ENCODE peak calls at places on chromosomes 13 and 19, in nine cellular contexts. W, X, T, K, R, L, I, E and P are unnamed samples.

GRCh38 chr13:73428137-73428536 is 369.3 kb downstream of the KLF5 start:
- DNase-seq in W (no peak), X (no peak), T (no peak), K (no peak), R (no peak), L (no peak), I (no peak), E (no peak), P (no peak)

GRCh38 chr19:7845390-7846179 is 15.6 kb downstream of the EVI5L start:
- DNase-seq in W (no peak), X (no peak), T (no peak), K (no peak), R (no peak), L (no peak), I (no peak), E (no peak), P (no peak)

GRCh38 chr13:51921790-51922740 is 60.3 kb downstream of the CCDC70 start:
- DNase-seq in W (no peak), X (no peak), T (no peak), K (no peak), R (no peak), L (no peak), I (no peak), E (no peak), P (no peak)

GRCh38 chr13:70043685-70044084 is 63.9 kb upstream of the ATXN8OS start:
- DNase-seq in W (no peak), X (no peak), T (no peak), K (no peak), R (no peak), L (no peak), I (no peak), E (no peak), P (no peak)

GRCh38 chr13:39484506-39485313 is 118.3 kb downstream of the LHFPL6 start:
- DNase-seq in W (no peak), X (no peak), T (no peak), K (no peak), R (no peak), L (no peak), I (no peak), E (no peak), P (no peak)

GRCh38 chr19:604355-604754 is 14.7 kb downstream of the HCN2 start:
- DNase-seq in W (no peak), X (no peak), T (no peak), K (no peak), R (no peak), L (no peak), I (no peak), E (no peak), P (no peak)

GRCh38 chr13:81058916-81059290 is 718.0 kb upstream of the SPRY2 start:
- DNase-seq in W (no peak), X (no peak), T (no peak), K (no peak), R (no peak), L (no peak), I (no peak), E (no peak), P (no peak)

GRCh38 chr19:30606114-30607050 is 234.2 kb downstream of the ZNF536 start:
- DNase-seq in W (no peak), X (no peak), T (peak; percentile 77), K (no peak), R (no peak), L (no peak), I (no peak), E (no peak), P (no peak)

GRCh38 chr13:110832205-110832479 is 82.7 kb downstream of the ANKRD10 start:
- DNase-seq in W (no peak), X (no peak), T (no peak), K (no peak), R (no peak), L (no peak), I (no peak), E (no peak), P (peak; percentile 37)

GRCh38 chr13:35781044-35781443 is 304.6 kb upstream of the MAB21L1 start:
- DNase-seq in W (no peak), X (no peak), T (no peak), K (no peak), R (no peak), L (no peak), I (no peak), E (no peak), P (no peak)

GRCh38 chr19:4831351-4832340 is at the start of gene TICAM1:
- DNase-seq in W (peak; percentile 84), X (peak; percentile 90), T (no peak), K (peak; percentile 62), R (peak; percentile 37), L (peak; percentile 75), I (peak; percentile 80), E (peak; percentile 71), P (no peak)

GRCh38 chr13:25659091-25659502 is 287.3 kb downstream of the ATP8A2 start:
- DNase-seq in W (no peak), X (no peak), T (no peak), K (no peak), R (no peak), L (no peak), I (peak; percentile 36), E (no peak), P (no peak)

DNA sequence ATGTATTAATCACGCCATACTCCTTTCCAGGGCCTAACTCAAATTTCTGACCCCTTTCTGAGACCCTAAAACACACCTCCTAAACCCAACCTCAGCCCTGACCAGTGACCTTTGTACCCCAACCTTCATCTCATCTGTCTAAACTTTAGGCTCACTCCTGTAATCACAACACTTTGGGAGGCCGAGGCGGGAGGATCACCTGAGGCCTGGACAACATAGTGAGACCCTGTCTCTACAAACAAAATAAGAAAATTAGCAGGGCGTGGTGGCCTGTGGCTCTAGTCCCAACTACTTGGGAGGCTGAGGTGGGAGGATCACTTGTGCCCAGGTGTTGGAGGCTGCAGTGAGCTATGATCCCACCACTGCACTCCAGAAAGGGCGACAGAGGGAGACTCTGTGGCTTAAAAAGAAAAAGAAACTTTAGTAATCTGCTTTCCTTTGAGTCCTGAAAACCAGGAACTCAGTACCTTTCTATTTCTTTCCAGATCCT is 4.7 kb downstream of the RTN2 start:
- DNase-seq in W (no peak), X (no peak), T (no peak), K (no peak), R (no peak), L (no peak), I (no peak), E (no peak), P (no peak)
- H3K4me3 ChIP-seq in W (peak overlapping the region; percentile 53), X (no peak overlapping the region), T (peak overlapping the region; percentile 65), K (peak overlapping the region; percentile 49), R (peak overlapping the region; percentile 52), L (no peak overlapping the region), I (peak overlapping the region; percentile 45), E (peak overlapping the region; percentile 78), P (peak overlapping the region; percentile 54)

DNA sequence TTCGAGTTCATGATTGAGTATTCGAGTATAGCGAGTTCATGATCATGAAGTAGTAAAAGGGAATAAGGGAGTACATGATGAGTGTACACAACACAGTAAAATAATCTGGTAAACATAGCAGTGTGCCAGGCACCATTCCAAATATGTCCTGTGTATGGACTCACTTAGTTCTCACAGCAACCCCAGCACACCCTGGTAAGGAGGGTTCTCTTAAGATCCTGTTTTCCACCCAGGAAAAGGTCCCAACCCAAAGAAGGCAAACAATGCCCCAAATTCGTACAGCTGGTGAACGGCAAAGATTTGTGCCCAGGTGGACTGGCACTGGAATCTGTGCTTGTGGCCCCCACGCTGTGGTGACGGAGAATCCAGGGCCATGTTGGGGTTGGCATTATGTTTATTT is 21.4 kb downstream of the HPN start:
- DNase-seq in W (no peak), X (no peak), T (no peak), K (no peak), R (no peak), L (no peak), I (no peak), E (no peak), P (no peak)
- TF ChIP-seq POLR2A in W (no peak), X (no peak), T (no peak), K (no peak), R (no peak), L (no peak), I (no peak), E (no peak), P (no peak)

DNA sequence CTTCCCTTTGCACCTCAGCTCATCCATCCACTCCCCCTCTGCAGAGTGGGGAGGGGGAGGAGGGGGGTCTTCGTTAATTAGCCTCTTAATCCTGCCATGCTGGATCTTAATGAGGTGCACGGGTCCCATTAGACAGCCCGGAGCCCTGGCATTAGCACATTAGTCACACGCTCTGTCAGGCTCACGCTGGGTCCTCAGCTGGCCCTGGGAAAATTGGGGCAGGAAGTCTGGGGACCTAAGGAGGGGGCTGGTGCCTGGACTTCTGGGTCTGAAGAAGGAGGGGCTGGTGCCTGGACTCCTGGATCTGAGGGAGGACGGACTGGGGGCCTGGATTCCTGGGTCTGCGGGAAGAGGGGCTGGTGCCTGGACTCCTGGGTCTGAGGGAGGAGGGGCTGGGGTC is 444 bp upstream of the NCCRP1 start:
- DNase-seq in W (no peak), X (no peak), T (no peak), K (no peak), R (no peak), L (no peak), I (no peak), E (no peak), P (no peak)
- H3K4me3 ChIP-seq in W (no peak overlapping the region), X (no peak overlapping the region), T (no peak overlapping the region), K (no peak overlapping the region), R (no peak overlapping the region), L (no peak overlapping the region), I (no peak overlapping the region), E (no peak overlapping the region), P (no peak overlapping the region)

DNA sequence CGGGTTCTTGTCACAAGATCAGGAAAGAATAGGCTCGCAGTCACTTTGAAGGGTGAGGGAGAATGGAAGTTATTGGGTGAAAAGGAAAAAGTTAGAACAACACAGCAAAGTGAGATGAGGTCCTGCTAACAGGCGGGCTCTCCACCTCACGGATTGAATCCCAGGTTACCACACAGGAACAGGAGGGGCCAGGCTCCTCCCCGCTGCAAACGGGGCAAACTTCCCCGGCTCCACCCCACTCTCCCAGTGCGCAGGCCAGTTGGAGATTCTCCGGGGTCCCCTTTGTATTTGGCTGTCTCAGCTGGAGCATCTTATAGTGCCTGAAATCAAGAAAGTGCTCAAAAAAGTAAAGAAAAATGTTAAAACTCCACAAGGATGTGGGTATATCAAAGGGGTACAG is 78.3 kb upstream of the IPO5 start:
- DNase-seq in W (no peak), X (no peak), T (no peak), K (no peak), R (no peak), L (no peak), I (no peak), E (no peak), P (no peak)
- TF ChIP-seq POLR2A in W (no peak), X (no peak), T (no peak), K (no peak), R (no peak), L (no peak), I (no peak), E (no peak), P (no peak)

GRCh38 chr13:37868691-37869505 is 674 bp downstream of the TRPC4 start:
- DNase-seq in W (no peak), X (no peak), T (no peak), K (no peak), R (no peak), L (no peak), I (no peak), E (no peak), P (no peak)
- H3K4me3 ChIP-seq in W (peak overlapping the region; percentile 67), X (peak overlapping the region; percentile 40), T (peak overlapping the region; percentile 50), K (peak overlapping the region; percentile 75), R (peak overlapping the region; percentile 52), L (peak overlapping the region; percentile 62), I (peak overlapping the region; percentile 51), E (peak overlapping the region; percentile 64), P (peak overlapping the region; percentile 55)

GRCh38 chr19:50798116-50798942 is 8.1 kb downstream of the ACP4 start:
- DNase-seq in W (no peak), X (no peak), T (no peak), K (no peak), R (no peak), L (no peak), I (no peak), E (no peak), P (no peak)
- TF ChIP-seq POLR2A in W (no peak), X (no peak), T (no peak), K (no peak), R (no peak), L (no peak), I (no peak), E (no peak), P (no peak)